ENCODE peak calls at places on chromosomes 13 and 19, in seven cellular contexts. One of them, this sample, is unnamed.

GRCh38 chr13:108214511-108215383 is 589 bp downstream of the LIG4 start:
- DNase-seq in PC-3: peak; percentile 19
- DNase-seq in tibial nerve: no peak
- DNase-seq in cardiac muscle cell: no peak
- DNase-seq in fibroblast of mammary gland: no peak
- DNase-seq in AG10803: no peak
- DNase-seq in effector memory CD4-positive, alpha-beta T cell: no peak
- DNase-seq in this sample: no peak

GRCh38 chr13:83272076-83272475 is 610.2 kb downstream of the SLITRK1 start:
- DNase-seq in PC-3: no peak
- DNase-seq in tibial nerve: no peak
- DNase-seq in cardiac muscle cell: peak; percentile 57
- DNase-seq in fibroblast of mammary gland: no peak
- DNase-seq in AG10803: no peak
- DNase-seq in effector memory CD4-positive, alpha-beta T cell: no peak
- DNase-seq in this sample: no peak

GRCh38 chr19:1285737-1286360 is at the start of gene EFNA2:
- DNase-seq in PC-3: no peak
- DNase-seq in tibial nerve: no peak
- DNase-seq in cardiac muscle cell: no peak
- DNase-seq in fibroblast of mammary gland: no peak
- DNase-seq in AG10803: no peak
- DNase-seq in effector memory CD4-positive, alpha-beta T cell: no peak
- DNase-seq in this sample: no peak

GRCh38 chr13:31803327-31803726 is 64.0 kb downstream of the RXFP2 start:
- DNase-seq in PC-3: no peak
- DNase-seq in tibial nerve: no peak
- DNase-seq in cardiac muscle cell: no peak
- DNase-seq in fibroblast of mammary gland: no peak
- DNase-seq in AG10803: no peak
- DNase-seq in effector memory CD4-positive, alpha-beta T cell: no peak
- DNase-seq in this sample: no peak

GRCh38 chr19:19402656-19403372 is 2.7 kb upstream of the GATAD2A start:
- DNase-seq in PC-3: no peak
- DNase-seq in tibial nerve: no peak
- DNase-seq in cardiac muscle cell: peak; percentile 68
- DNase-seq in fibroblast of mammary gland: peak; percentile 35
- DNase-seq in AG10803: peak; percentile 72
- DNase-seq in effector memory CD4-positive, alpha-beta T cell: no peak
- DNase-seq in this sample: no peak

GRCh38 chr13:81283062-81283461 is 942.1 kb upstream of the SPRY2 start:
- DNase-seq in PC-3: no peak
- DNase-seq in tibial nerve: no peak
- DNase-seq in cardiac muscle cell: no peak
- DNase-seq in fibroblast of mammary gland: no peak
- DNase-seq in AG10803: no peak
- DNase-seq in effector memory CD4-positive, alpha-beta T cell: no peak
- DNase-seq in this sample: no peak

GRCh38 chr13:49093376-49093775 is 117.7 kb downstream of the FNDC3A start:
- DNase-seq in PC-3: peak; percentile 19
- DNase-seq in tibial nerve: no peak
- DNase-seq in cardiac muscle cell: no peak
- DNase-seq in fibroblast of mammary gland: no peak
- DNase-seq in AG10803: no peak
- DNase-seq in effector memory CD4-positive, alpha-beta T cell: no peak
- DNase-seq in this sample: no peak

GRCh38 chr13:96834626-96835025 is 159.7 kb downstream of the OXGR1 start:
- DNase-seq in PC-3: no peak
- DNase-seq in tibial nerve: no peak
- DNase-seq in cardiac muscle cell: no peak
- DNase-seq in fibroblast of mammary gland: no peak
- DNase-seq in AG10803: no peak
- DNase-seq in effector memory CD4-positive, alpha-beta T cell: no peak
- DNase-seq in this sample: no peak

GRCh38 chr13:97018029-97018819 is 23.9 kb upstream of the OXGR1 start:
- DNase-seq in PC-3: peak; percentile 72
- DNase-seq in tibial nerve: peak; percentile 41
- DNase-seq in cardiac muscle cell: peak; percentile 75
- DNase-seq in fibroblast of mammary gland: peak; percentile 70
- DNase-seq in AG10803: peak; percentile 58
- DNase-seq in effector memory CD4-positive, alpha-beta T cell: no peak
- DNase-seq in this sample: peak; percentile 13

GRCh38 chr19:16771618-16772017 is 52.0 kb downstream of the NWD1 start:
- DNase-seq in PC-3: peak; percentile 93
- DNase-seq in tibial nerve: peak; percentile 97
- DNase-seq in cardiac muscle cell: peak; percentile 87
- DNase-seq in fibroblast of mammary gland: peak; percentile 84
- DNase-seq in AG10803: peak; percentile 73
- DNase-seq in effector memory CD4-positive, alpha-beta T cell: peak; percentile 43
- DNase-seq in this sample: peak; percentile 53

GRCh38 chr19:28296506-28296905 is 916.4 kb downstream of the UQCRFS1 start:
- DNase-seq in PC-3: no peak
- DNase-seq in tibial nerve: no peak
- DNase-seq in cardiac muscle cell: peak; percentile 58
- DNase-seq in fibroblast of mammary gland: peak; percentile 89
- DNase-seq in AG10803: peak; percentile 80
- DNase-seq in effector memory CD4-positive, alpha-beta T cell: no peak
- DNase-seq in this sample: no peak

GRCh38 chr19:18566953-18567352 is 4.7 kb upstream of the UBA52 start:
- DNase-seq in PC-3: no peak
- DNase-seq in tibial nerve: no peak
- DNase-seq in cardiac muscle cell: no peak
- DNase-seq in fibroblast of mammary gland: no peak
- DNase-seq in AG10803: no peak
- DNase-seq in effector memory CD4-positive, alpha-beta T cell: no peak
- DNase-seq in this sample: no peak

GRCh38 chr13:46173656-46174055 is 8.3 kb downstream of the LCP1 start:
- DNase-seq in PC-3: no peak
- DNase-seq in tibial nerve: no peak
- DNase-seq in cardiac muscle cell: no peak
- DNase-seq in fibroblast of mammary gland: no peak
- DNase-seq in AG10803: no peak
- DNase-seq in effector memory CD4-positive, alpha-beta T cell: peak; percentile 28
- DNase-seq in this sample: no peak

GRCh38 chr19:17538684-17539287 is 16.7 kb upstream of the COLGALT1 start:
- DNase-seq in PC-3: peak; percentile 4
- DNase-seq in tibial nerve: no peak
- DNase-seq in cardiac muscle cell: no peak
- DNase-seq in fibroblast of mammary gland: no peak
- DNase-seq in AG10803: no peak
- DNase-seq in effector memory CD4-positive, alpha-beta T cell: no peak
- DNase-seq in this sample: no peak

GRCh38 chr13:110965038-110965754 is 50.3 kb upstream of the ANKRD10 start:
- DNase-seq in PC-3: peak; percentile 91
- DNase-seq in tibial nerve: no peak
- DNase-seq in cardiac muscle cell: peak; percentile 34
- DNase-seq in fibroblast of mammary gland: peak; percentile 94
- DNase-seq in AG10803: no peak
- DNase-seq in effector memory CD4-positive, alpha-beta T cell: no peak
- DNase-seq in this sample: peak; percentile 65

GRCh38 chr19:34366670-34367423 is 1.9 kb downstream of the GPI start:
- DNase-seq in PC-3: no peak
- DNase-seq in tibial nerve: no peak
- DNase-seq in cardiac muscle cell: peak; percentile 93
- DNase-seq in fibroblast of mammary gland: peak; percentile 52
- DNase-seq in AG10803: peak; percentile 77
- DNase-seq in effector memory CD4-positive, alpha-beta T cell: no peak
- DNase-seq in this sample: no peak

GRCh38 chr19:12564016-12564664 is 12.9 kb upstream of the ZNF564 start:
- DNase-seq in PC-3: peak; percentile 96
- DNase-seq in tibial nerve: peak; percentile 97
- DNase-seq in cardiac muscle cell: peak; percentile 90
- DNase-seq in fibroblast of mammary gland: peak; percentile 86
- DNase-seq in AG10803: peak; percentile 91
- DNase-seq in effector memory CD4-positive, alpha-beta T cell: peak; percentile 78
- DNase-seq in this sample: peak; percentile 68

GRCh38 chr13:27007166-27007565 is 164.4 kb downstream of the USP12 start:
- DNase-seq in PC-3: no peak
- DNase-seq in tibial nerve: no peak
- DNase-seq in cardiac muscle cell: no peak
- DNase-seq in fibroblast of mammary gland: no peak
- DNase-seq in AG10803: no peak
- DNase-seq in effector memory CD4-positive, alpha-beta T cell: no peak
- DNase-seq in this sample: no peak

GRCh38 chr19:16073988-16074387 is 2.3 kb upstream of the TPM4 start:
- DNase-seq in PC-3: no peak
- DNase-seq in tibial nerve: no peak
- DNase-seq in cardiac muscle cell: no peak
- DNase-seq in fibroblast of mammary gland: no peak
- DNase-seq in AG10803: no peak
- DNase-seq in effector memory CD4-positive, alpha-beta T cell: no peak
- DNase-seq in this sample: no peak

GRCh38 chr19:51887522-51888498 is at the start of gene ZNF577:
- DNase-seq in PC-3: no peak
- DNase-seq in tibial nerve: peak; percentile 82
- DNase-seq in cardiac muscle cell: peak; percentile 96
- DNase-seq in fibroblast of mammary gland: peak; percentile 93
- DNase-seq in AG10803: peak; percentile 92
- DNase-seq in effector memory CD4-positive, alpha-beta T cell: peak; percentile 9
- DNase-seq in this sample: no peak

GRCh38 chr13:38630780-38631179 is 56.1 kb upstream of the FREM2 start:
- DNase-seq in PC-3: no peak
- DNase-seq in tibial nerve: no peak
- DNase-seq in cardiac muscle cell: peak; percentile 48
- DNase-seq in fibroblast of mammary gland: peak; percentile 78
- DNase-seq in AG10803: peak; percentile 72
- DNase-seq in effector memory CD4-positive, alpha-beta T cell: no peak
- DNase-seq in this sample: no peak

GRCh38 chr13:88736026-88736425 is 1064.9 kb downstream of the SLITRK5 start:
- DNase-seq in PC-3: peak; percentile 36
- DNase-seq in tibial nerve: no peak
- DNase-seq in cardiac muscle cell: no peak
- DNase-seq in fibroblast of mammary gland: no peak
- DNase-seq in AG10803: no peak
- DNase-seq in effector memory CD4-positive, alpha-beta T cell: no peak
- DNase-seq in this sample: no peak

GRCh38 chr13:41589434-41589833 is 132.1 kb downstream of the RGCC start:
- DNase-seq in PC-3: no peak
- DNase-seq in tibial nerve: no peak
- DNase-seq in cardiac muscle cell: no peak
- DNase-seq in fibroblast of mammary gland: no peak
- DNase-seq in AG10803: no peak
- DNase-seq in effector memory CD4-positive, alpha-beta T cell: no peak
- DNase-seq in this sample: no peak
- H3K4me3 ChIP-seq in PC-3: no peak overlapping the region
- H3K4me3 ChIP-seq in tibial nerve: no peak overlapping the region
- H3K4me3 ChIP-seq in cardiac muscle cell: no peak overlapping the region
- H3K4me3 ChIP-seq in fibroblast of mammary gland: no peak overlapping the region
- H3K4me3 ChIP-seq in AG10803: no peak overlapping the region
- H3K4me3 ChIP-seq in effector memory CD4-positive, alpha-beta T cell: no peak overlapping the region
- H3K4me3 ChIP-seq in this sample: no peak overlapping the region

GRCh38 chr19:42282810-42283247 is 13.8 kb downstream of the CIC start:
- DNase-seq in PC-3: no peak
- DNase-seq in tibial nerve: no peak
- DNase-seq in cardiac muscle cell: no peak
- DNase-seq in fibroblast of mammary gland: no peak
- DNase-seq in AG10803: no peak
- DNase-seq in effector memory CD4-positive, alpha-beta T cell: no peak
- DNase-seq in this sample: no peak
- H3K4me3 ChIP-seq in PC-3: no peak overlapping the region
- H3K4me3 ChIP-seq in tibial nerve: peak overlapping the region; percentile 54
- H3K4me3 ChIP-seq in cardiac muscle cell: no peak overlapping the region
- H3K4me3 ChIP-seq in fibroblast of mammary gland: no peak overlapping the region
- H3K4me3 ChIP-seq in AG10803: peak overlapping the region; percentile 50
- H3K4me3 ChIP-seq in effector memory CD4-positive, alpha-beta T cell: peak overlapping the region; percentile 49
- H3K4me3 ChIP-seq in this sample: peak overlapping the region; percentile 64

GRCh38 chr19:13744179-13744578 is 20.1 kb upstream of the MRI1 start:
- DNase-seq in PC-3: no peak
- DNase-seq in tibial nerve: no peak
- DNase-seq in cardiac muscle cell: no peak
- DNase-seq in fibroblast of mammary gland: no peak
- DNase-seq in AG10803: no peak
- DNase-seq in effector memory CD4-positive, alpha-beta T cell: no peak
- DNase-seq in this sample: no peak

GRCh38 chr19:13751436-13751835 is 12.9 kb upstream of the MRI1 start:
- DNase-seq in PC-3: no peak
- DNase-seq in tibial nerve: no peak
- DNase-seq in cardiac muscle cell: no peak
- DNase-seq in fibroblast of mammary gland: no peak
- DNase-seq in AG10803: no peak
- DNase-seq in effector memory CD4-positive, alpha-beta T cell: no peak
- DNase-seq in this sample: no peak

GRCh38 chr19:13742756-13743155 is 21.6 kb upstream of the MRI1 start:
- DNase-seq in PC-3: peak; percentile 75
- DNase-seq in tibial nerve: no peak
- DNase-seq in cardiac muscle cell: no peak
- DNase-seq in fibroblast of mammary gland: peak; percentile 61
- DNase-seq in AG10803: no peak
- DNase-seq in effector memory CD4-positive, alpha-beta T cell: no peak
- DNase-seq in this sample: no peak

GRCh38 chr19:13748169-13748884 is 16.0 kb upstream of the MRI1 start:
- DNase-seq in PC-3: peak; percentile 25
- DNase-seq in tibial nerve: no peak
- DNase-seq in cardiac muscle cell: peak; percentile 53
- DNase-seq in fibroblast of mammary gland: peak; percentile 73
- DNase-seq in AG10803: peak; percentile 36
- DNase-seq in effector memory CD4-positive, alpha-beta T cell: no peak
- DNase-seq in this sample: no peak

GRCh38 chr19:13747098-13747453 is 17.2 kb upstream of the MRI1 start:
- DNase-seq in PC-3: no peak
- DNase-seq in tibial nerve: no peak
- DNase-seq in cardiac muscle cell: no peak
- DNase-seq in fibroblast of mammary gland: no peak
- DNase-seq in AG10803: no peak
- DNase-seq in effector memory CD4-positive, alpha-beta T cell: no peak
- DNase-seq in this sample: no peak
- H3K4me3 ChIP-seq in PC-3: peak overlapping the region; percentile 42
- H3K4me3 ChIP-seq in tibial nerve: peak overlapping the region; percentile 97
- H3K4me3 ChIP-seq in cardiac muscle cell: peak overlapping the region; percentile 92
- H3K4me3 ChIP-seq in fibroblast of mammary gland: peak overlapping the region; percentile 23
- H3K4me3 ChIP-seq in AG10803: peak overlapping the region; percentile 78
- H3K4me3 ChIP-seq in effector memory CD4-positive, alpha-beta T cell: peak overlapping the region; percentile 81
- H3K4me3 ChIP-seq in this sample: peak overlapping the region; percentile 93

GRCh38 chr19:3954107-3954506 is 16.8 kb downstream of the DAPK3 start:
- DNase-seq in PC-3: no peak
- DNase-seq in tibial nerve: no peak
- DNase-seq in cardiac muscle cell: no peak
- DNase-seq in fibroblast of mammary gland: no peak
- DNase-seq in AG10803: no peak
- DNase-seq in effector memory CD4-positive, alpha-beta T cell: no peak
- DNase-seq in this sample: no peak

GRCh38 chr19:3950871-3951861 is 18.3 kb downstream of the NMRK2 start:
- DNase-seq in PC-3: no peak
- DNase-seq in tibial nerve: no peak
- DNase-seq in cardiac muscle cell: no peak
- DNase-seq in fibroblast of mammary gland: no peak
- DNase-seq in AG10803: no peak
- DNase-seq in effector memory CD4-positive, alpha-beta T cell: no peak
- DNase-seq in this sample: no peak

GRCh38 chr19:3959766-3960131 is 11.2 kb downstream of the DAPK3 start:
- DNase-seq in PC-3: no peak
- DNase-seq in tibial nerve: no peak
- DNase-seq in cardiac muscle cell: no peak
- DNase-seq in fibroblast of mammary gland: no peak
- DNase-seq in AG10803: no peak
- DNase-seq in effector memory CD4-positive, alpha-beta T cell: no peak
- DNase-seq in this sample: no peak

GRCh38 chr19:3958836-3959765 is 11.8 kb downstream of the DAPK3 start:
- DNase-seq in PC-3: no peak
- DNase-seq in tibial nerve: no peak
- DNase-seq in cardiac muscle cell: no peak
- DNase-seq in fibroblast of mammary gland: no peak
- DNase-seq in AG10803: no peak
- DNase-seq in effector memory CD4-positive, alpha-beta T cell: no peak
- DNase-seq in this sample: no peak

GRCh38 chr19:3955688-3956087 is 15.2 kb downstream of the DAPK3 start:
- DNase-seq in PC-3: no peak
- DNase-seq in tibial nerve: no peak
- DNase-seq in cardiac muscle cell: no peak
- DNase-seq in fibroblast of mammary gland: no peak
- DNase-seq in AG10803: no peak
- DNase-seq in effector memory CD4-positive, alpha-beta T cell: no peak
- DNase-seq in this sample: no peak
- H3K4me3 ChIP-seq in PC-3: no peak overlapping the region
- H3K4me3 ChIP-seq in tibial nerve: no peak overlapping the region
- H3K4me3 ChIP-seq in cardiac muscle cell: no peak overlapping the region
- H3K4me3 ChIP-seq in fibroblast of mammary gland: no peak overlapping the region
- H3K4me3 ChIP-seq in AG10803: no peak overlapping the region
- H3K4me3 ChIP-seq in effector memory CD4-positive, alpha-beta T cell: no peak overlapping the region
- H3K4me3 ChIP-seq in this sample: no peak overlapping the region